ENCODE peak calls at places on chromosomes 5 and 9, in ten cellular contexts. A is Panc1, I is OCI-LY7, J is transverse colon, F is psoas muscle, G is heart left ventricle, Y is tibial artery, K is endothelial cell of umbilical vein, Q is uterus, U is thoracic aorta. B is an unnamed sample. For H3K4me1, the result is how much of the 10 kb centered on the place peaks cover.

GRCh38 chr5:171957591-171958251 is 48.7 kb downstream of the FBXW11 start:
- DNase-seq in I (no peak), G (no peak), U (no peak), K (no peak), Q (peak), F (no peak), J (no peak), Y (no peak), A (no peak), B (no peak)

GRCh38 chr5:172541119-172541763 is 86.9 kb upstream of the SH3PXD2B start:
- DNase-seq in F (no peak), Y (peak), I (no peak), K (no peak), J (no peak), U (no peak), A (no peak), Q (peak), G (no peak), B (no peak)

GRCh38 chr5:121752149-121752548 is 99.5 kb upstream of the FTMT start:
- DNase-seq in K (no peak), J (no peak), Q (no peak), A (no peak), I (no peak), F (no peak), Y (no peak), G (no peak), U (no peak), B (no peak)

GRCh38 chr9:79662553-79662956 is 90.8 kb downstream of the TLE4 start:
- DNase-seq in K (peak), A (no peak), F (no peak), G (no peak), Q (no peak), I (no peak), U (no peak), J (no peak), Y (no peak), B (no peak)

GRCh38 chr9:120412425-120412951 is 167.5 kb downstream of the CDK5RAP2 start:
- DNase-seq in I (no peak), U (no peak), K (no peak), Y (no peak), G (no peak), A (no peak), J (no peak), Q (no peak), F (no peak), B (no peak)

GRCh38 chr5:174720612-174721521 is 3.5 kb upstream of the MSX2 start:
- DNase-seq in Y (no peak), J (no peak), A (no peak), Q (no peak), F (no peak), K (no peak), I (no peak), U (no peak), G (no peak), B (peak)

GRCh38 chr5:168879929-168880328 is 300.8 kb upstream of the PANK3 start:
- DNase-seq in G (no peak), A (no peak), J (no peak), U (no peak), Y (no peak), F (no peak), I (peak), Q (no peak), K (peak), B (no peak)

GRCh38 chr5:41266377-41266776 is 53.0 kb upstream of the C6 start:
- DNase-seq in A (no peak), F (no peak), I (no peak), Y (no peak), J (no peak), U (no peak), G (no peak), K (no peak), Q (no peak), B (no peak)

GRCh38 chr5:7616897-7617296 is 221.0 kb downstream of the ADCY2 start:
- DNase-seq in U (no peak), K (no peak), Q (no peak), J (no peak), A (no peak), Y (no peak), G (no peak), I (no peak), F (no peak), B (no peak)

GRCh38 chr5:42876375-42876844 is 64.7 kb upstream of the SELENOP start:
- DNase-seq in U (no peak), Q (no peak), K (peak), I (no peak), A (no peak), Y (no peak), J (no peak), G (no peak), F (no peak), B (no peak)

GRCh38 chr9:76835571-76836283 is 70.2 kb downstream of the PRUNE2 start:
- DNase-seq in Q (no peak), G (no peak), K (no peak), A (no peak), Y (no peak), U (no peak), I (no peak), J (no peak), F (no peak), B (no peak)

GRCh38 chr5:1564824-1565736 is 41.3 kb upstream of the LPCAT1 start:
- DNase-seq in A (no peak), U (no peak), I (no peak), Q (no peak), G (no peak), Y (no peak), J (no peak), F (no peak), K (no peak), B (no peak)

GRCh38 chr5:61493973-61494372 is 161.9 kb downstream of the ZSWIM6 start:
- DNase-seq in J (no peak), G (no peak), F (no peak), I (no peak), U (no peak), K (no peak), Y (no peak), Q (no peak), A (no peak), B (no peak)

GRCh38 chr5:170640731-170641588 is 137.1 kb downstream of the KCNIP1 start:
- DNase-seq in I (peak), G (no peak), J (no peak), Q (no peak), U (no peak), Y (no peak), K (no peak), F (no peak), A (no peak), B (no peak)

GRCh38 chr9:34454571-34455065 is 3.8 kb downstream of the FAM219A start:
- DNase-seq in U (no peak), J (no peak), A (no peak), I (no peak), K (no peak), Y (no peak), Q (no peak), F (peak), G (peak), B (no peak)

GRCh38 chr9:70607926-70608325 is 193.5 kb upstream of the KLF9 start:
- DNase-seq in K (no peak), U (no peak), I (peak), Y (no peak), A (no peak), Q (no peak), G (no peak), F (no peak), J (peak), B (no peak)

DNA sequence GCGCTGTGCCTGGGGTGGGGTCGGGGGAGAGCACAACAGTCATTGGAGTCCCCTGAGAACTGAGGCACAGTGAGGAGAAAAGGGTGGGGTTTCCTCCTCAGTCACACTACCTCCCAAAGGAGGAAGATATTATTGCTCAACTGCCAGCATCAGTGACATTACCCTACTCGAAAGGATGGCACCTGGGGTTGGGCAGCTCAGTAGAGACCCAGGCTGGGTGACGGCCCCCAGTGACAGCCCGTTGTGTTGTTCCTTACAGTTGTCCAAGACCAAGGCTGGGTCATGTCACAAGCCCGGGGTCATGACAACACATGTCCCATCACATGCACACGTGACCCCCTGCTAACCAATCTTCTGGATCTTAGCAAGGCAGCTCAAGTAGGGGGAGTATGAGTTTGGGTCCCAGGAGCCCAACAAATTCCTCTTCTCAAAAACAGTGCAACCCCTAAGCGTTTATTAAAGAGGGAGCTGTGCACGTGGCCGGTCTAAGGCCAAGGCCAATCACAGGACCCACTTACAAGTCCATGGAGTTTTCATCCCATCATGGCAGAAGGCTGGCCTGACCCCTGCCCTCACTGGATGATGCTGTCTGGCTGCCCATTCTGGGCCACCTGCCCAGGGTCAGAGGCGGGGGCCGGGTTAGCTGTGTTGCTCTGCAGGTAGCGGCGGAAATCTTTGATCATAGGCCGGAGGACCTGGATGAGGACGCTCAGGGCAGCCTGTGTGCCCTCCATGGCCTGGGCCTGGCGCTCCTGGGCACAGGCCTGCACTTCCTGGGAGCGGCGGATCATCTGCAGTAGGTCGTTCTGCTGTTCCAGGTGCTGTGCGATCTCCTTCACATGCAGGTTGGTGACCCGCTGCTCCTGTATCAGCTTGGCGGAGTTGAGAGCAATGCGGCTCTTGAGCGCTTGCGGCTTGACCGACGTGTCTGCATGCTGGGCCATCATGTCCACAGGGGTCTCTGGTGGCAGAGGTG is 4.0 kb downstream of the NAIF1 start:
- DNase-seq in Q (no peak), U (no peak), I (no peak), J (no peak), F (no peak), Y (no peak), K (no peak), A (no peak), G (no peak), B (no peak)
- H3K4me1 ChIP-seq in Q (under half), U (under half), I (under half), J (under half), F (under half), Y (under half), K (under half), A (under half), G (under half), B (under half)

DNA sequence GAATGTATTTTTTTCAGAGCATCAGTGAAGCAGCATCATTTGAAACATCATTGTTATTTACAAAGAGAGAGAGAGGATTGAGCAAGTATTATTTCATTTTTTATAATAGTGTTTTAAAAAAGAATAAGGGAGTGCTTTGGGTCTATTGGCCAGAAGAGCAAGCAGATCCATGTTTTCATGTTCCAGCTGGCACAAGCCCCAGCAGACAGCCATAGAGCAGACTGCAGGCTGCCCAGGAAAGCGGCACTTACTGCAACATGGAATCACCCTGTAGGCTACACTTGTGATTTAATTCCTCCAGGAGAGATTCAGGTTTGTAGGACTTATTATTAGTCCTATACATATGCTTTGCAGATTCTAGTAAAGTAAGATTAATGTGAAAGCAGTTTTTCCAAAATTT is 407.0 kb upstream of the GRAMD2B start:
- DNase-seq in A (no peak), G (peak), F (peak), K (no peak), I (no peak), U (no peak), Y (no peak), J (no peak), Q (peak), B (no peak)
- H3K4me3 ChIP-seq in A (no peak), G (no peak), F (no peak), K (no peak), I (no peak), U (no peak), Y (no peak), J (no peak), Q (no peak), B (no peak)

GRCh38 chr9:36637491-36638270 is 65.0 kb downstream of the MELK start:
- DNase-seq in Q (no peak), K (peak), J (no peak), F (no peak), G (no peak), A (no peak), Y (no peak), U (no peak), I (peak), B (no peak)

DNA sequence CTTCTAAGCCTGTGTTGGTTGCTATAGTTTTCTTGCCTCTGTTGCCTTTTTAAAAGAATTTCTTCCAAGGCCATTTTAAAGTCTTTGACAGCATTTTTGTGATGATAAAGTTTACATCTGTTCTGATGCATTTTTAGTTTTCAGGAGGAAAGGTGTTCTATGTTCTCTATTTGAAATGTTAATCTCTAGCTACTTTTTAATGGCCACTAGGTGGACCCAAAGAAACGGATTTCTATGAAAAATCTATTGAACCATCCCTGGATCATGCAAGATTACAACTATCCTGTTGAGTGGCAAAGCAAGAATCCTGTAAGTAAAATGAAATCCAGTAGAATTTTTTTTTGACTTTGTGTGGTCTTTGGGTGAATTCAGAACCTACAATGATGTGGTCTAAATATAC is 60.2 kb downstream of the MELK start:
- DNase-seq in G (no peak), K (peak), F (no peak), I (peak), Y (no peak), Q (no peak), U (no peak), J (no peak), A (no peak), B (peak)
- TF ChIP-seq CTCF in G (peak), K (peak), F (peak), I (peak), Y (peak), Q (no peak), U (peak), J (peak), A (no peak), B (peak)

DNA sequence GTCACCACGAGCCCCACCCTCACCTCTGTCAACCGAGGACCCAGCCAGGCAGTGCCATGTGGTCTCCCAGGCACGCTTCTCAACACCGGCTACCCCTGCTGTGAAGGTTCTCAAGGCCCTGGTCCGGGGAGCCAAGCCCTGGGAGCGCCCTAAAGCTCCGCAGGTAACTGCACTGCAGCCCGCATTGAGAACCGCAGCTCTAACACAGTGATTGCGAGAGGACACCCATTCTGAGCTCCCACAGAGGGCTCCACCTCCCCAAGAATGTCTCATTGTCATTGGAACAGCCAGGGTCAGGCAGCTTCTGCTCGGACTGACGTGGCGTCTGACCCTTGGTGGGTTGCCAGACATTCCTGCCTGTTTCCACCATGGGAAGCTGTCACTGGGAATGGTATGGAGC is 88.3 kb downstream of the ANKRD33B start:
- DNase-seq in I (no peak), A (no peak), F (peak), Q (no peak), Y (no peak), K (peak), G (no peak), J (no peak), U (no peak), B (no peak)
- H3K4me1 ChIP-seq in I (under half), A (under half), F (under half), Q (under half), Y (under half), K (under half), G (under half), J (under half), U (under half), B (under half)

GRCh38 chr9:21789541-21790037 is 12.8 kb upstream of the MTAP start:
- DNase-seq in Y (no peak), K (peak), F (no peak), Q (peak), G (peak), U (no peak), I (peak), J (peak), A (peak), B (peak)
- H3K4me3 ChIP-seq in Y (no peak), K (peak), F (peak), Q (peak), G (peak), U (peak), I (peak), J (no peak), A (peak), B (peak)

GRCh38 chr9:116155700-116156045 is 2.1 kb downstream of the PAPPA start:
- DNase-seq in K (peak), I (no peak), A (no peak), Q (no peak), J (no peak), U (no peak), G (peak), F (no peak), Y (no peak), B (no peak)

GRCh38 chr9:116154976-116155699 is 1.5 kb downstream of the PAPPA start:
- DNase-seq in Q (peak), K (peak), A (no peak), F (no peak), G (no peak), J (no peak), U (no peak), I (no peak), Y (no peak), B (no peak)

GRCh38 chr9:116154334-116154975 is 864 bp downstream of the PAPPA start:
- DNase-seq in F (peak), Q (peak), A (no peak), I (no peak), K (no peak), J (no peak), Y (no peak), G (no peak), U (no peak), B (peak)

GRCh38 chr9:116157436-116158138 is 4.0 kb downstream of the PAPPA start:
- DNase-seq in J (no peak), K (no peak), I (no peak), Q (peak), F (no peak), Y (no peak), G (peak), A (no peak), U (no peak), B (no peak)

GRCh38 chr9:116156621-116157314 is 3.2 kb downstream of the PAPPA start:
- DNase-seq in G (peak), U (peak), F (peak), Y (peak), I (no peak), Q (peak), A (no peak), J (peak), K (peak), B (no peak)
- TF ChIP-seq CTCF in G (no peak), U (no peak), F (peak), Y (no peak), I (no peak), Q (no peak), A (no peak), J (no peak), K (no peak), B (no peak)

GRCh38 chr5:131630963-131631350 is 4.1 kb downstream of the RAPGEF6 start:
- DNase-seq in Y (no peak), K (no peak), I (no peak), Q (no peak), A (no peak), F (no peak), J (no peak), U (no peak), G (no peak), B (no peak)

GRCh38 chr5:131633830-131634229 is 1.2 kb downstream of the RAPGEF6 start:
- DNase-seq in K (no peak), J (no peak), A (no peak), Y (no peak), U (no peak), I (peak), Q (no peak), G (no peak), F (no peak), B (no peak)

GRCh38 chr5:131628990-131629389 is 6.0 kb downstream of the RAPGEF6 start:
- DNase-seq in F (no peak), A (no peak), I (no peak), G (no peak), U (no peak), Q (no peak), Y (no peak), J (peak), K (no peak), B (no peak)

GRCh38 chr5:131627466-131627865 is 7.6 kb downstream of the RAPGEF6 start:
- DNase-seq in Q (no peak), I (no peak), A (no peak), F (no peak), J (no peak), Y (no peak), G (no peak), U (no peak), K (no peak), B (no peak)

DNA sequence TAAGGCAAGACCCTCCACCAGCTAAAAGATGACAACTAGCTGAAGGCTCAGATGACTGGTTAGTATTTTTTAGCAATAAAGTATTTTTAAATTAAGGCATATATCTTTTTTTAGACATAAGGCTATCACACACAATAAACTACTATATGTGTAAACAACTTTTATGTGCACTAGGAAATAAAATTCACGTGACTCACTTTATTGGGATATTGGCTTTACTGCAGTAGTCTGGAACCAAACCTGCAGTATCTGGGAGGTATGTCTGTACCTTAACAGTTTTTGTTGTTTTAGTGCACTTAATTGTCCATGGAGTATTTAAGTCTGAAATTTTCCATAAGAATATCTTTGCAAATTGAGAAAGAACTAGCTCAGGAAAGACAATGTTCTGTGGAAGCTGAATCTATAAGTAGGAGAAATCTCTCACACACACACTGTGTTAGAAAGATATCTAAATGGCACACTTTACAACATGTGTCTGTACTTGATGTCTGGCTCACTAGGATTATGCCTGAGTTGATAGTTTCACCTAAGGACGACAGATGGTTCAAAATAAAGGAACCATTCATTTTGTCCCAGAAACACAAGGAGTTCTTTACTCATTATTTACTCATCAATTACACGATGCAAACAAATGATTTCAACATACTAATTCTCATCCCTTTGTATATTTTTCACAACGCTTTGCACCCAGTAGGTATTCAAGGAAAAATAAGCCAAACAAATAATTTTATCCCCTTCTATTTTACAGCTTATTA is 4.6 kb downstream of the RAPGEF6 start:
- DNase-seq in J (no peak), F (no peak), Y (no peak), A (no peak), Q (no peak), I (no peak), U (no peak), K (no peak), G (no peak), B (no peak)
- H3K4me1 ChIP-seq in J (under half), F (under half), Y (under half), A (under half), Q (under half), I (half or more), U (half or more), K (under half), G (under half), B (under half)

DNA sequence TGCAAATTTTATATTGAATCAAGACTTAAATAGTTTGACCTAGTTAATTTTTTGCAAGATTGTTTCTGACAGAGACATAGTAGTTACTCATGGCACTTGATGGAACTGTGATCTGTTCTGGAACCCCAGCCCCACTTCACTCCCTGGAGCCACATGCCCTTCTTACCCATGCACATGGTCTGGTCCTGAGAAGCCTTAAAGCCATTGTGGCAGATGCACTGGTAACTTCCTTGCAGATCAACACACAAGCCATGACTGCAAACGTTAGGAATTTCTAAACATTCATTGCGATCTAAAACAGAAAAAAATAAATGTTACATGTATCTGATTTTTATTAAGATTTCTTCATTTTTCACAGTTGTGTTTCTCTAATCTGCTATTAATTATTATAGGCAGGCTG is 221.2 kb downstream of the SLC12A2 start:
- DNase-seq in K (no peak), Q (no peak), J (no peak), G (no peak), F (no peak), U (no peak), Y (no peak), I (no peak), A (no peak), B (no peak)
- H3K4me3 ChIP-seq in K (no peak), Q (no peak), J (no peak), G (no peak), F (no peak), U (no peak), Y (no peak), I (no peak), A (no peak), B (no peak)